ENCODE peak calls at places on chromosomes 7 and 10, in seven cellular contexts. One of them, this sample, is unnamed.

GRCh38 chr7:29494350-29494749 is 69.3 kb upstream of the PRR15 start:
- DNase-seq in Right ventricle myocardium superior: no peak
- DNase-seq in activated T-cell treated with anti-CD3 and anti-CD28 coated beads, Interleukin-2, amount 50 U/mL, for 4 hours: no peak
- DNase-seq in stimulated activated CD4-positive, alpha-beta T cell treated with anti-CD3 and anti-CD28 coated beads, Interleukin-15, amount 100 ng/mL, for 1 hour: no peak
- DNase-seq in OCI-M1: no peak
- DNase-seq in stimulated activated CD8-positive, alpha-beta memory T cell treated with anti-CD3 and anti-CD28 coated beads, Interleukin-7, amount 100 ng/mL, for 24 hours: no peak
- DNase-seq in endothelial cell: no peak
- DNase-seq in this sample: no peak

GRCh38 chr10:43407148-43407575 is 1.8 kb downstream of the HNRNPF start:
- DNase-seq in endothelial cell: peak
- DNase-seq in OCI-M1: no peak
- DNase-seq in stimulated activated CD8-positive, alpha-beta memory T cell treated with anti-CD3 and anti-CD28 coated beads, Interleukin-7, amount 100 ng/mL, for 24 hours: no peak
- DNase-seq in activated T-cell treated with anti-CD3 and anti-CD28 coated beads, Interleukin-2, amount 50 U/mL, for 4 hours: peak
- DNase-seq in stimulated activated CD4-positive, alpha-beta T cell treated with anti-CD3 and anti-CD28 coated beads, Interleukin-15, amount 100 ng/mL, for 1 hour: peak
- DNase-seq in Right ventricle myocardium superior: peak
- DNase-seq in this sample: peak

GRCh38 chr7:69845721-69846495 is 247.6 kb downstream of the AUTS2 start:
- DNase-seq in endothelial cell: no peak
- DNase-seq in Right ventricle myocardium superior: no peak
- DNase-seq in stimulated activated CD4-positive, alpha-beta T cell treated with anti-CD3 and anti-CD28 coated beads, Interleukin-15, amount 100 ng/mL, for 1 hour: no peak
- DNase-seq in OCI-M1: no peak
- DNase-seq in stimulated activated CD8-positive, alpha-beta memory T cell treated with anti-CD3 and anti-CD28 coated beads, Interleukin-7, amount 100 ng/mL, for 24 hours: no peak
- DNase-seq in activated T-cell treated with anti-CD3 and anti-CD28 coated beads, Interleukin-2, amount 50 U/mL, for 4 hours: no peak
- DNase-seq in this sample: no peak

GRCh38 chr10:49585387-49585786 is 24.7 kb upstream of the SLC18A3 start:
- DNase-seq in stimulated activated CD8-positive, alpha-beta memory T cell treated with anti-CD3 and anti-CD28 coated beads, Interleukin-7, amount 100 ng/mL, for 24 hours: no peak
- DNase-seq in OCI-M1: no peak
- DNase-seq in Right ventricle myocardium superior: no peak
- DNase-seq in stimulated activated CD4-positive, alpha-beta T cell treated with anti-CD3 and anti-CD28 coated beads, Interleukin-15, amount 100 ng/mL, for 1 hour: no peak
- DNase-seq in activated T-cell treated with anti-CD3 and anti-CD28 coated beads, Interleukin-2, amount 50 U/mL, for 4 hours: no peak
- DNase-seq in endothelial cell: no peak
- DNase-seq in this sample: no peak

GRCh38 chr7:7803597-7804229 is 85.3 kb upstream of the RPA3 start:
- DNase-seq in stimulated activated CD8-positive, alpha-beta memory T cell treated with anti-CD3 and anti-CD28 coated beads, Interleukin-7, amount 100 ng/mL, for 24 hours: no peak
- DNase-seq in Right ventricle myocardium superior: no peak
- DNase-seq in stimulated activated CD4-positive, alpha-beta T cell treated with anti-CD3 and anti-CD28 coated beads, Interleukin-15, amount 100 ng/mL, for 1 hour: no peak
- DNase-seq in activated T-cell treated with anti-CD3 and anti-CD28 coated beads, Interleukin-2, amount 50 U/mL, for 4 hours: no peak
- DNase-seq in OCI-M1: no peak
- DNase-seq in endothelial cell: no peak
- DNase-seq in this sample: no peak

GRCh38 chr7:139647812-139648616 is 124.5 kb downstream of the CLEC2L start:
- DNase-seq in Right ventricle myocardium superior: no peak
- DNase-seq in endothelial cell: no peak
- DNase-seq in OCI-M1: no peak
- DNase-seq in stimulated activated CD4-positive, alpha-beta T cell treated with anti-CD3 and anti-CD28 coated beads, Interleukin-15, amount 100 ng/mL, for 1 hour: no peak
- DNase-seq in activated T-cell treated with anti-CD3 and anti-CD28 coated beads, Interleukin-2, amount 50 U/mL, for 4 hours: no peak
- DNase-seq in stimulated activated CD8-positive, alpha-beta memory T cell treated with anti-CD3 and anti-CD28 coated beads, Interleukin-7, amount 100 ng/mL, for 24 hours: no peak
- DNase-seq in this sample: no peak

GRCh38 chr7:135355377-135356048 is 121.9 kb downstream of the STRA8 start:
- DNase-seq in stimulated activated CD4-positive, alpha-beta T cell treated with anti-CD3 and anti-CD28 coated beads, Interleukin-15, amount 100 ng/mL, for 1 hour: no peak
- DNase-seq in activated T-cell treated with anti-CD3 and anti-CD28 coated beads, Interleukin-2, amount 50 U/mL, for 4 hours: no peak
- DNase-seq in OCI-M1: no peak
- DNase-seq in stimulated activated CD8-positive, alpha-beta memory T cell treated with anti-CD3 and anti-CD28 coated beads, Interleukin-7, amount 100 ng/mL, for 24 hours: no peak
- DNase-seq in Right ventricle myocardium superior: no peak
- DNase-seq in endothelial cell: no peak
- DNase-seq in this sample: no peak

GRCh38 chr10:101817542-101818118 is 614 bp downstream of the OGA start:
- DNase-seq in stimulated activated CD4-positive, alpha-beta T cell treated with anti-CD3 and anti-CD28 coated beads, Interleukin-15, amount 100 ng/mL, for 1 hour: no peak
- DNase-seq in Right ventricle myocardium superior: peak
- DNase-seq in activated T-cell treated with anti-CD3 and anti-CD28 coated beads, Interleukin-2, amount 50 U/mL, for 4 hours: peak
- DNase-seq in stimulated activated CD8-positive, alpha-beta memory T cell treated with anti-CD3 and anti-CD28 coated beads, Interleukin-7, amount 100 ng/mL, for 24 hours: no peak
- DNase-seq in endothelial cell: no peak
- DNase-seq in OCI-M1: peak
- DNase-seq in this sample: peak

GRCh38 chr7:73977626-73978618 is 50.1 kb upstream of the ELN start:
- DNase-seq in Right ventricle myocardium superior: peak
- DNase-seq in stimulated activated CD8-positive, alpha-beta memory T cell treated with anti-CD3 and anti-CD28 coated beads, Interleukin-7, amount 100 ng/mL, for 24 hours: no peak
- DNase-seq in endothelial cell: no peak
- DNase-seq in stimulated activated CD4-positive, alpha-beta T cell treated with anti-CD3 and anti-CD28 coated beads, Interleukin-15, amount 100 ng/mL, for 1 hour: no peak
- DNase-seq in OCI-M1: no peak
- DNase-seq in activated T-cell treated with anti-CD3 and anti-CD28 coated beads, Interleukin-2, amount 50 U/mL, for 4 hours: no peak
- DNase-seq in this sample: peak

GRCh38 chr7:133361806-133362205 is 108.9 kb downstream of the EXOC4 start:
- DNase-seq in activated T-cell treated with anti-CD3 and anti-CD28 coated beads, Interleukin-2, amount 50 U/mL, for 4 hours: no peak
- DNase-seq in stimulated activated CD8-positive, alpha-beta memory T cell treated with anti-CD3 and anti-CD28 coated beads, Interleukin-7, amount 100 ng/mL, for 24 hours: no peak
- DNase-seq in stimulated activated CD4-positive, alpha-beta T cell treated with anti-CD3 and anti-CD28 coated beads, Interleukin-15, amount 100 ng/mL, for 1 hour: no peak
- DNase-seq in OCI-M1: no peak
- DNase-seq in Right ventricle myocardium superior: no peak
- DNase-seq in endothelial cell: no peak
- DNase-seq in this sample: no peak

GRCh38 chr10:3625959-3626751 is 158.9 kb downstream of the KLF6 start:
- DNase-seq in Right ventricle myocardium superior: no peak
- DNase-seq in endothelial cell: no peak
- DNase-seq in stimulated activated CD4-positive, alpha-beta T cell treated with anti-CD3 and anti-CD28 coated beads, Interleukin-15, amount 100 ng/mL, for 1 hour: no peak
- DNase-seq in OCI-M1: no peak
- DNase-seq in activated T-cell treated with anti-CD3 and anti-CD28 coated beads, Interleukin-2, amount 50 U/mL, for 4 hours: no peak
- DNase-seq in stimulated activated CD8-positive, alpha-beta memory T cell treated with anti-CD3 and anti-CD28 coated beads, Interleukin-7, amount 100 ng/mL, for 24 hours: no peak
- DNase-seq in this sample: no peak

GRCh38 chr10:57579926-57580325 is 687.8 kb downstream of the IPMK start:
- DNase-seq in endothelial cell: peak
- DNase-seq in OCI-M1: peak
- DNase-seq in stimulated activated CD4-positive, alpha-beta T cell treated with anti-CD3 and anti-CD28 coated beads, Interleukin-15, amount 100 ng/mL, for 1 hour: no peak
- DNase-seq in stimulated activated CD8-positive, alpha-beta memory T cell treated with anti-CD3 and anti-CD28 coated beads, Interleukin-7, amount 100 ng/mL, for 24 hours: no peak
- DNase-seq in Right ventricle myocardium superior: no peak
- DNase-seq in activated T-cell treated with anti-CD3 and anti-CD28 coated beads, Interleukin-2, amount 50 U/mL, for 4 hours: no peak
- DNase-seq in this sample: no peak

GRCh38 chr10:110225756-110226554 is 18.6 kb downstream of the MXI1 start:
- DNase-seq in stimulated activated CD8-positive, alpha-beta memory T cell treated with anti-CD3 and anti-CD28 coated beads, Interleukin-7, amount 100 ng/mL, for 24 hours: peak
- DNase-seq in stimulated activated CD4-positive, alpha-beta T cell treated with anti-CD3 and anti-CD28 coated beads, Interleukin-15, amount 100 ng/mL, for 1 hour: peak
- DNase-seq in OCI-M1: peak
- DNase-seq in activated T-cell treated with anti-CD3 and anti-CD28 coated beads, Interleukin-2, amount 50 U/mL, for 4 hours: peak
- DNase-seq in Right ventricle myocardium superior: peak
- DNase-seq in endothelial cell: peak
- DNase-seq in this sample: peak

GRCh38 chr10:110392121-110392859 is 87.6 kb upstream of the SMNDC1 start:
- DNase-seq in stimulated activated CD4-positive, alpha-beta T cell treated with anti-CD3 and anti-CD28 coated beads, Interleukin-15, amount 100 ng/mL, for 1 hour: no peak
- DNase-seq in endothelial cell: no peak
- DNase-seq in OCI-M1: no peak
- DNase-seq in stimulated activated CD8-positive, alpha-beta memory T cell treated with anti-CD3 and anti-CD28 coated beads, Interleukin-7, amount 100 ng/mL, for 24 hours: no peak
- DNase-seq in Right ventricle myocardium superior: no peak
- DNase-seq in activated T-cell treated with anti-CD3 and anti-CD28 coated beads, Interleukin-2, amount 50 U/mL, for 4 hours: no peak
- DNase-seq in this sample: no peak

GRCh38 chr10:69327463-69328345 is 49.4 kb downstream of the HK1 start:
- DNase-seq in stimulated activated CD8-positive, alpha-beta memory T cell treated with anti-CD3 and anti-CD28 coated beads, Interleukin-7, amount 100 ng/mL, for 24 hours: no peak
- DNase-seq in Right ventricle myocardium superior: peak
- DNase-seq in OCI-M1: peak
- DNase-seq in endothelial cell: no peak
- DNase-seq in activated T-cell treated with anti-CD3 and anti-CD28 coated beads, Interleukin-2, amount 50 U/mL, for 4 hours: peak
- DNase-seq in stimulated activated CD4-positive, alpha-beta T cell treated with anti-CD3 and anti-CD28 coated beads, Interleukin-15, amount 100 ng/mL, for 1 hour: peak
- DNase-seq in this sample: peak

GRCh38 chr7:94698275-94698674 is 42.3 kb upstream of the SGCE start:
- DNase-seq in OCI-M1: no peak
- DNase-seq in endothelial cell: no peak
- DNase-seq in stimulated activated CD4-positive, alpha-beta T cell treated with anti-CD3 and anti-CD28 coated beads, Interleukin-15, amount 100 ng/mL, for 1 hour: no peak
- DNase-seq in stimulated activated CD8-positive, alpha-beta memory T cell treated with anti-CD3 and anti-CD28 coated beads, Interleukin-7, amount 100 ng/mL, for 24 hours: no peak
- DNase-seq in activated T-cell treated with anti-CD3 and anti-CD28 coated beads, Interleukin-2, amount 50 U/mL, for 4 hours: no peak
- DNase-seq in Right ventricle myocardium superior: no peak
- DNase-seq in this sample: no peak

GRCh38 chr7:54542920-54543539 is 855 bp downstream of the VSTM2A start:
- DNase-seq in stimulated activated CD8-positive, alpha-beta memory T cell treated with anti-CD3 and anti-CD28 coated beads, Interleukin-7, amount 100 ng/mL, for 24 hours: no peak
- DNase-seq in Right ventricle myocardium superior: no peak
- DNase-seq in OCI-M1: no peak
- DNase-seq in activated T-cell treated with anti-CD3 and anti-CD28 coated beads, Interleukin-2, amount 50 U/mL, for 4 hours: no peak
- DNase-seq in endothelial cell: peak
- DNase-seq in stimulated activated CD4-positive, alpha-beta T cell treated with anti-CD3 and anti-CD28 coated beads, Interleukin-15, amount 100 ng/mL, for 1 hour: no peak
- DNase-seq in this sample: no peak

GRCh38 chr7:158027646-158028045 is 560.0 kb downstream of the PTPRN2 start:
- DNase-seq in endothelial cell: no peak
- DNase-seq in stimulated activated CD8-positive, alpha-beta memory T cell treated with anti-CD3 and anti-CD28 coated beads, Interleukin-7, amount 100 ng/mL, for 24 hours: no peak
- DNase-seq in activated T-cell treated with anti-CD3 and anti-CD28 coated beads, Interleukin-2, amount 50 U/mL, for 4 hours: no peak
- DNase-seq in OCI-M1: no peak
- DNase-seq in stimulated activated CD4-positive, alpha-beta T cell treated with anti-CD3 and anti-CD28 coated beads, Interleukin-15, amount 100 ng/mL, for 1 hour: no peak
- DNase-seq in Right ventricle myocardium superior: peak
- DNase-seq in this sample: no peak

GRCh38 chr10:48274636-48275035 is at the start of gene FRMPD2:
- DNase-seq in endothelial cell: peak
- DNase-seq in OCI-M1: no peak
- DNase-seq in stimulated activated CD4-positive, alpha-beta T cell treated with anti-CD3 and anti-CD28 coated beads, Interleukin-15, amount 100 ng/mL, for 1 hour: no peak
- DNase-seq in activated T-cell treated with anti-CD3 and anti-CD28 coated beads, Interleukin-2, amount 50 U/mL, for 4 hours: no peak
- DNase-seq in stimulated activated CD8-positive, alpha-beta memory T cell treated with anti-CD3 and anti-CD28 coated beads, Interleukin-7, amount 100 ng/mL, for 24 hours: no peak
- DNase-seq in Right ventricle myocardium superior: no peak
- DNase-seq in this sample: no peak

GRCh38 chr10:58665361-58665760 is 152.7 kb downstream of the BICC1 start:
- DNase-seq in endothelial cell: no peak
- DNase-seq in OCI-M1: no peak
- DNase-seq in stimulated activated CD8-positive, alpha-beta memory T cell treated with anti-CD3 and anti-CD28 coated beads, Interleukin-7, amount 100 ng/mL, for 24 hours: no peak
- DNase-seq in stimulated activated CD4-positive, alpha-beta T cell treated with anti-CD3 and anti-CD28 coated beads, Interleukin-15, amount 100 ng/mL, for 1 hour: no peak
- DNase-seq in activated T-cell treated with anti-CD3 and anti-CD28 coated beads, Interleukin-2, amount 50 U/mL, for 4 hours: no peak
- DNase-seq in Right ventricle myocardium superior: no peak
- DNase-seq in this sample: no peak